ENCODE peak calls at places on chromosomes 13 and 19, in eight cellular contexts. One of them, this sample, is unnamed.

GRCh38 chr19:46603752-46604241 is 2.7 kb downstream of the CALM3 start:
- DNase-seq in GM12892: no peak
- DNase-seq in Peyer's patch: no peak
- DNase-seq in uterus: no peak
- DNase-seq in stomach: no peak
- DNase-seq in IMR-90: no peak
- DNase-seq in A549: no peak
- DNase-seq in body of pancreas: no peak
- DNase-seq in this sample: no peak

GRCh38 chr19:6536138-6536671 is 5.4 kb downstream of the TNFSF9 start:
- DNase-seq in IMR-90: no peak
- DNase-seq in stomach: peak; percentile 50
- DNase-seq in GM12892: peak; percentile 92
- DNase-seq in uterus: no peak
- DNase-seq in body of pancreas: peak; percentile 24
- DNase-seq in A549: peak; percentile 88
- DNase-seq in Peyer's patch: peak; percentile 57
- DNase-seq in this sample: peak; percentile 36

GRCh38 chr19:36528921-36529518 is 949 bp upstream of the ZNF260 start:
- DNase-seq in IMR-90: no peak
- DNase-seq in uterus: no peak
- DNase-seq in Peyer's patch: no peak
- DNase-seq in GM12892: peak; percentile 29
- DNase-seq in A549: no peak
- DNase-seq in body of pancreas: no peak
- DNase-seq in stomach: no peak
- DNase-seq in this sample: no peak

GRCh38 chr13:39676315-39676876 is 20.9 kb downstream of the COG6 start:
- DNase-seq in body of pancreas: no peak
- DNase-seq in uterus: no peak
- DNase-seq in stomach: no peak
- DNase-seq in GM12892: no peak
- DNase-seq in Peyer's patch: no peak
- DNase-seq in A549: peak; percentile 41
- DNase-seq in IMR-90: peak; percentile 39
- DNase-seq in this sample: no peak

GRCh38 chr13:44434441-44435141 is 61.0 kb downstream of the SERP2 start:
- DNase-seq in body of pancreas: no peak
- DNase-seq in A549: no peak
- DNase-seq in uterus: no peak
- DNase-seq in Peyer's patch: no peak
- DNase-seq in GM12892: no peak
- DNase-seq in IMR-90: no peak
- DNase-seq in stomach: no peak
- DNase-seq in this sample: no peak

GRCh38 chr13:36882829-36883390 is 37.1 kb downstream of the SMAD9 start:
- DNase-seq in body of pancreas: no peak
- DNase-seq in Peyer's patch: no peak
- DNase-seq in IMR-90: no peak
- DNase-seq in A549: no peak
- DNase-seq in uterus: no peak
- DNase-seq in GM12892: no peak
- DNase-seq in stomach: no peak
- DNase-seq in this sample: no peak

GRCh38 chr19:13953021-13953531 is 767 bp downstream of the DCAF15 start:
- DNase-seq in GM12892: no peak
- DNase-seq in stomach: peak; percentile 36
- DNase-seq in Peyer's patch: peak; percentile 70
- DNase-seq in A549: peak; percentile 53
- DNase-seq in body of pancreas: no peak
- DNase-seq in IMR-90: peak; percentile 39
- DNase-seq in uterus: no peak
- DNase-seq in this sample: no peak

GRCh38 chr19:13120817-13121216 is 2.8 kb downstream of the NACC1 start:
- DNase-seq in IMR-90: peak; percentile 85
- DNase-seq in Peyer's patch: no peak
- DNase-seq in body of pancreas: no peak
- DNase-seq in GM12892: no peak
- DNase-seq in stomach: no peak
- DNase-seq in A549: no peak
- DNase-seq in uterus: no peak
- DNase-seq in this sample: no peak

GRCh38 chr13:45796421-45796960 is 55.1 kb downstream of the SIAH3 start:
- DNase-seq in body of pancreas: no peak
- DNase-seq in GM12892: no peak
- DNase-seq in A549: no peak
- DNase-seq in stomach: no peak
- DNase-seq in Peyer's patch: no peak
- DNase-seq in IMR-90: no peak
- DNase-seq in uterus: no peak
- DNase-seq in this sample: no peak

GRCh38 chr19:3818918-3819317 is 32.7 kb upstream of the MATK start:
- DNase-seq in IMR-90: no peak
- DNase-seq in uterus: no peak
- DNase-seq in Peyer's patch: no peak
- DNase-seq in stomach: no peak
- DNase-seq in GM12892: no peak
- DNase-seq in A549: no peak
- DNase-seq in body of pancreas: no peak
- DNase-seq in this sample: no peak

GRCh38 chr19:49224856-49225255 is 67.3 kb downstream of the TRPM4 start:
- DNase-seq in IMR-90: peak; percentile 57
- DNase-seq in Peyer's patch: peak; percentile 80
- DNase-seq in stomach: peak; percentile 71
- DNase-seq in GM12892: no peak
- DNase-seq in A549: peak; percentile 90
- DNase-seq in uterus: no peak
- DNase-seq in body of pancreas: peak; percentile 66
- DNase-seq in this sample: no peak

GRCh38 chr19:23799321-23799720 is 40.6 kb upstream of the ZNF681 start:
- DNase-seq in uterus: no peak
- DNase-seq in GM12892: no peak
- DNase-seq in A549: no peak
- DNase-seq in IMR-90: no peak
- DNase-seq in body of pancreas: no peak
- DNase-seq in stomach: no peak
- DNase-seq in Peyer's patch: no peak
- DNase-seq in this sample: no peak

GRCh38 chr13:77022341-77022740 is 4.6 kb downstream of the FBXL3 start:
- DNase-seq in body of pancreas: no peak
- DNase-seq in IMR-90: peak; percentile 43
- DNase-seq in Peyer's patch: no peak
- DNase-seq in GM12892: no peak
- DNase-seq in uterus: no peak
- DNase-seq in stomach: no peak
- DNase-seq in A549: no peak
- DNase-seq in this sample: no peak

GRCh38 chr13:36094478-36094877 is 36.7 kb downstream of the DCLK1 start:
- DNase-seq in stomach: no peak
- DNase-seq in uterus: no peak
- DNase-seq in IMR-90: no peak
- DNase-seq in GM12892: no peak
- DNase-seq in body of pancreas: no peak
- DNase-seq in A549: no peak
- DNase-seq in Peyer's patch: no peak
- DNase-seq in this sample: no peak

GRCh38 chr19:29672319-29672932 is 7.2 kb downstream of the PLEKHF1 start:
- DNase-seq in stomach: no peak
- DNase-seq in IMR-90: no peak
- DNase-seq in Peyer's patch: no peak
- DNase-seq in GM12892: no peak
- DNase-seq in A549: no peak
- DNase-seq in body of pancreas: no peak
- DNase-seq in uterus: no peak
- DNase-seq in this sample: peak; percentile 15

GRCh38 chr13:98014766-98015165 is 61.3 kb downstream of the IPO5 start:
- DNase-seq in Peyer's patch: no peak
- DNase-seq in A549: no peak
- DNase-seq in uterus: no peak
- DNase-seq in body of pancreas: no peak
- DNase-seq in stomach: no peak
- DNase-seq in IMR-90: peak; percentile 93
- DNase-seq in GM12892: no peak
- DNase-seq in this sample: no peak

GRCh38 chr13:114077121-114077937 is 55.1 kb downstream of the RASA3 start:
- DNase-seq in A549: no peak
- DNase-seq in uterus: peak; percentile 16
- DNase-seq in stomach: no peak
- DNase-seq in IMR-90: no peak
- DNase-seq in Peyer's patch: no peak
- DNase-seq in GM12892: no peak
- DNase-seq in body of pancreas: no peak
- DNase-seq in this sample: no peak

GRCh38 chr19:8221161-8221560 is 12.0 kb downstream of the CERS4 start:
- DNase-seq in Peyer's patch: no peak
- DNase-seq in stomach: peak; percentile 60
- DNase-seq in A549: no peak
- DNase-seq in body of pancreas: peak; percentile 62
- DNase-seq in GM12892: no peak
- DNase-seq in IMR-90: no peak
- DNase-seq in uterus: no peak
- DNase-seq in this sample: peak; percentile 90

GRCh38 chr13:102830646-102831045 is 15.2 kb upstream of the ERCC5 start:
- DNase-seq in body of pancreas: peak; percentile 43
- DNase-seq in IMR-90: no peak
- DNase-seq in Peyer's patch: peak; percentile 59
- DNase-seq in stomach: peak; percentile 41
- DNase-seq in GM12892: no peak
- DNase-seq in A549: no peak
- DNase-seq in uterus: no peak
- DNase-seq in this sample: no peak

GRCh38 chr19:45506991-45507863 is at the start of gene VASP:
- DNase-seq in GM12892: peak; percentile 78
- DNase-seq in Peyer's patch: peak; percentile 93
- DNase-seq in stomach: peak; percentile 93
- DNase-seq in uterus: peak; percentile 85
- DNase-seq in body of pancreas: peak; percentile 89
- DNase-seq in IMR-90: peak; percentile 77
- DNase-seq in A549: peak; percentile 94
- DNase-seq in this sample: peak; percentile 89

GRCh38 chr19:45506246-45506990 is 861 bp upstream of the VASP start:
- DNase-seq in Peyer's patch: peak; percentile 98
- DNase-seq in GM12892: peak; percentile 87
- DNase-seq in stomach: peak; percentile 97
- DNase-seq in body of pancreas: peak; percentile 96
- DNase-seq in uterus: peak; percentile 93
- DNase-seq in IMR-90: peak; percentile 88
- DNase-seq in A549: peak; percentile 98
- DNase-seq in this sample: peak; percentile 91

GRCh38 chr19:45503909-45504308 is 3.4 kb upstream of the VASP start:
- DNase-seq in GM12892: no peak
- DNase-seq in stomach: no peak
- DNase-seq in uterus: no peak
- DNase-seq in IMR-90: no peak
- DNase-seq in Peyer's patch: no peak
- DNase-seq in A549: no peak
- DNase-seq in body of pancreas: no peak
- DNase-seq in this sample: no peak

GRCh38 chr19:45505996-45506245 is 1.4 kb upstream of the VASP start:
- DNase-seq in A549: no peak
- DNase-seq in body of pancreas: no peak
- DNase-seq in uterus: no peak
- DNase-seq in stomach: no peak
- DNase-seq in GM12892: no peak
- DNase-seq in Peyer's patch: no peak
- DNase-seq in IMR-90: no peak
- DNase-seq in this sample: no peak

GRCh38 chr19:45505151-45505995 is 1.9 kb upstream of the VASP start:
- DNase-seq in GM12892: no peak
- DNase-seq in Peyer's patch: no peak
- DNase-seq in IMR-90: peak; percentile 58
- DNase-seq in body of pancreas: peak; percentile 37
- DNase-seq in stomach: no peak
- DNase-seq in uterus: no peak
- DNase-seq in A549: no peak
- DNase-seq in this sample: no peak
- TF ChIP-seq POLR2A in GM12892: no peak
- TF ChIP-seq POLR2A in Peyer's patch: no peak
- TF ChIP-seq POLR2A in IMR-90: no peak
- TF ChIP-seq POLR2A in body of pancreas: no peak
- TF ChIP-seq POLR2A in stomach: no peak
- TF ChIP-seq POLR2A in uterus: no peak
- TF ChIP-seq POLR2A in A549: no peak
- TF ChIP-seq POLR2A in this sample: no peak

GRCh38 chr13:27424246-27425150 is at the start of gene GTF3A:
- DNase-seq in body of pancreas: peak; percentile 88
- DNase-seq in IMR-90: peak; percentile 82
- DNase-seq in Peyer's patch: peak; percentile 91
- DNase-seq in uterus: peak; percentile 85
- DNase-seq in GM12892: peak; percentile 91
- DNase-seq in A549: peak; percentile 85
- DNase-seq in stomach: peak; percentile 88
- DNase-seq in this sample: peak; percentile 79
- TF ChIP-seq POLR2A in body of pancreas: peak; percentile 81
- TF ChIP-seq POLR2A in IMR-90: peak; percentile 51
- TF ChIP-seq POLR2A in Peyer's patch: peak; percentile 81
- TF ChIP-seq POLR2A in uterus: peak; percentile 86
- TF ChIP-seq POLR2A in GM12892: peak; percentile 83
- TF ChIP-seq POLR2A in A549: peak; percentile 75
- TF ChIP-seq POLR2A in stomach: no peak
- TF ChIP-seq POLR2A in this sample: no peak

GRCh38 chr19:1491849-1492170 is 829 bp downstream of the REEP6 start:
- DNase-seq in Peyer's patch: no peak
- DNase-seq in GM12892: no peak
- DNase-seq in body of pancreas: peak; percentile 49
- DNase-seq in stomach: no peak
- DNase-seq in uterus: no peak
- DNase-seq in A549: no peak
- DNase-seq in IMR-90: no peak
- DNase-seq in this sample: no peak

GRCh38 chr19:1490020-1490310 is 185 bp downstream of the PCSK4 start:
- DNase-seq in body of pancreas: no peak
- DNase-seq in stomach: no peak
- DNase-seq in uterus: no peak
- DNase-seq in A549: no peak
- DNase-seq in GM12892: no peak
- DNase-seq in Peyer's patch: no peak
- DNase-seq in IMR-90: no peak
- DNase-seq in this sample: no peak

GRCh38 chr19:1489463-1489971 is 633 bp downstream of the PCSK4 start:
- DNase-seq in A549: no peak
- DNase-seq in body of pancreas: peak; percentile 21
- DNase-seq in IMR-90: no peak
- DNase-seq in uterus: no peak
- DNase-seq in Peyer's patch: no peak
- DNase-seq in GM12892: no peak
- DNase-seq in stomach: no peak
- DNase-seq in this sample: no peak

GRCh38 chr19:1491114-1491848 is at the start of gene REEP6:
- DNase-seq in A549: no peak
- DNase-seq in body of pancreas: peak; percentile 43
- DNase-seq in GM12892: no peak
- DNase-seq in stomach: no peak
- DNase-seq in IMR-90: no peak
- DNase-seq in uterus: no peak
- DNase-seq in Peyer's patch: no peak
- DNase-seq in this sample: no peak

GRCh38 chr19:1490311-1491113 is at the start of gene PCSK4:
- DNase-seq in IMR-90: peak; percentile 98
- DNase-seq in Peyer's patch: peak; percentile 99
- DNase-seq in uterus: peak; percentile 99
- DNase-seq in GM12892: peak; percentile 91
- DNase-seq in body of pancreas: peak; percentile 99
- DNase-seq in stomach: peak; percentile 99
- DNase-seq in A549: peak; percentile 99
- DNase-seq in this sample: peak; percentile 99
- TF ChIP-seq POLR2A in IMR-90: no peak
- TF ChIP-seq POLR2A in Peyer's patch: peak; percentile 27
- TF ChIP-seq POLR2A in uterus: peak; percentile 40
- TF ChIP-seq POLR2A in GM12892: no peak
- TF ChIP-seq POLR2A in body of pancreas: no peak
- TF ChIP-seq POLR2A in stomach: no peak
- TF ChIP-seq POLR2A in A549: peak; percentile 28
- TF ChIP-seq POLR2A in this sample: no peak

GRCh38 chr19:50357178-50358100 is 8.0 kb downstream of the NAPSA start:
- DNase-seq in GM12892: peak; percentile 53
- DNase-seq in Peyer's patch: peak; percentile 82
- DNase-seq in uterus: peak; percentile 83
- DNase-seq in IMR-90: peak; percentile 41
- DNase-seq in body of pancreas: peak; percentile 78
- DNase-seq in A549: peak; percentile 82
- DNase-seq in stomach: peak; percentile 81
- DNase-seq in this sample: peak; percentile 72
- TF ChIP-seq POLR2A in GM12892: peak; percentile 42
- TF ChIP-seq POLR2A in Peyer's patch: no peak
- TF ChIP-seq POLR2A in uterus: peak; percentile 23
- TF ChIP-seq POLR2A in IMR-90: no peak
- TF ChIP-seq POLR2A in body of pancreas: no peak
- TF ChIP-seq POLR2A in A549: no peak
- TF ChIP-seq POLR2A in stomach: no peak
- TF ChIP-seq POLR2A in this sample: no peak